ENCODE peak calls at places on chromosomes 5 and 9, in six cellular contexts. U, L, F, R, O and M are unnamed samples.

GRCh38 chr9:113952651-113953050 is 76.5 kb downstream of the ZNF618 start:
- DNase-seq in U (peak; percentile 55), L (no peak), F (no peak), R (no peak), O (no peak), M (no peak)

GRCh38 chr5:132488590-132488989 is 2.0 kb downstream of the IRF1 start:
- DNase-seq in U (no peak), L (no peak), F (no peak), R (no peak), O (no peak), M (no peak)

GRCh38 chr9:12972608-12973589 is 198.1 kb downstream of the LURAP1L start:
- DNase-seq in U (peak; percentile 48), L (no peak), F (peak; percentile 28), R (peak; percentile 56), O (no peak), M (peak; percentile 10)

GRCh38 chr5:154302181-154302580 is 111.6 kb downstream of the GALNT10 start:
- DNase-seq in U (peak; percentile 64), L (peak; percentile 56), F (peak; percentile 85), R (peak; percentile 68), O (no peak), M (no peak)

GRCh38 chr5:163997965-163998364 is 492.5 kb downstream of the MAT2B start:
- DNase-seq in U (no peak), L (no peak), F (no peak), R (no peak), O (no peak), M (no peak)

GRCh38 chr5:173452098-173452497 is 123.9 kb upstream of the STC2 start:
- DNase-seq in U (peak; percentile 25), L (no peak), F (peak; percentile 77), R (no peak), O (no peak), M (peak; percentile 79)

GRCh38 chr5:159156426-159156835 is 52.9 kb downstream of the RNF145 start:
- DNase-seq in U (no peak), L (no peak), F (no peak), R (no peak), O (no peak), M (no peak)

GRCh38 chr9:114228034-114228808 is 72.9 kb downstream of the COL27A1 start:
- DNase-seq in U (no peak), L (no peak), F (no peak), R (no peak), O (no peak), M (no peak)

GRCh38 chr9:98533866-98534265 is 174.9 kb downstream of the GABBR2 start:
- DNase-seq in U (no peak), L (no peak), F (no peak), R (no peak), O (no peak), M (no peak)